ENCODE peak calls at places on chromosome 9, in seven cellular contexts. One of them, this sample, is unnamed.

GRCh38 chr9:14823800-14824199 is 86.4 kb downstream of the FREM1 start:
- DNase-seq in stimulated activated CD4-positive, alpha-beta T cell treated with anti-CD3 and anti-CD28 coated beads, Interleukin-4, amount 100 ng/mL, for 48 hours: no peak
- DNase-seq in amniotic stem cell: no peak
- DNase-seq in LHCN-M2: no peak
- DNase-seq in DMS153: no peak
- DNase-seq in kidney tubule cell: no peak
- DNase-seq in mucosa of descending colon: no peak
- DNase-seq in this sample: no peak

GRCh38 chr9:2116073-2116472 is 100.9 kb downstream of the SMARCA2 start:
- DNase-seq in kidney tubule cell: peak; percentile 6
- DNase-seq in DMS153: no peak
- DNase-seq in mucosa of descending colon: no peak
- DNase-seq in LHCN-M2: peak; percentile 32
- DNase-seq in amniotic stem cell: no peak
- DNase-seq in stimulated activated CD4-positive, alpha-beta T cell treated with anti-CD3 and anti-CD28 coated beads, Interleukin-4, amount 100 ng/mL, for 48 hours: no peak
- DNase-seq in this sample: no peak

GRCh38 chr9:77964258-77964657 is 67.4 kb downstream of the GNAQ start:
- DNase-seq in amniotic stem cell: no peak
- DNase-seq in LHCN-M2: no peak
- DNase-seq in kidney tubule cell: no peak
- DNase-seq in DMS153: no peak
- DNase-seq in mucosa of descending colon: no peak
- DNase-seq in stimulated activated CD4-positive, alpha-beta T cell treated with anti-CD3 and anti-CD28 coated beads, Interleukin-4, amount 100 ng/mL, for 48 hours: no peak
- DNase-seq in this sample: no peak

GRCh38 chr9:103242025-103242424 is 246.9 kb downstream of the CYLC2 start:
- DNase-seq in mucosa of descending colon: no peak
- DNase-seq in amniotic stem cell: no peak
- DNase-seq in DMS153: no peak
- DNase-seq in LHCN-M2: no peak
- DNase-seq in stimulated activated CD4-positive, alpha-beta T cell treated with anti-CD3 and anti-CD28 coated beads, Interleukin-4, amount 100 ng/mL, for 48 hours: no peak
- DNase-seq in kidney tubule cell: peak; percentile 29
- DNase-seq in this sample: peak; percentile 42

GRCh38 chr9:136581614-136582447 is 36.0 kb upstream of the NOTCH1 start:
- DNase-seq in stimulated activated CD4-positive, alpha-beta T cell treated with anti-CD3 and anti-CD28 coated beads, Interleukin-4, amount 100 ng/mL, for 48 hours: no peak
- DNase-seq in kidney tubule cell: no peak
- DNase-seq in mucosa of descending colon: no peak
- DNase-seq in amniotic stem cell: no peak
- DNase-seq in LHCN-M2: no peak
- DNase-seq in DMS153: no peak
- DNase-seq in this sample: no peak

GRCh38 chr9:135887585-135888050 is 19.7 kb downstream of the CAMSAP1 start:
- DNase-seq in amniotic stem cell: no peak
- DNase-seq in LHCN-M2: no peak
- DNase-seq in DMS153: no peak
- DNase-seq in mucosa of descending colon: no peak
- DNase-seq in stimulated activated CD4-positive, alpha-beta T cell treated with anti-CD3 and anti-CD28 coated beads, Interleukin-4, amount 100 ng/mL, for 48 hours: peak; percentile 32
- DNase-seq in kidney tubule cell: no peak
- DNase-seq in this sample: no peak

GRCh38 chr9:18539203-18539602 is 65.2 kb downstream of the ADAMTSL1 start:
- DNase-seq in LHCN-M2: no peak
- DNase-seq in DMS153: no peak
- DNase-seq in stimulated activated CD4-positive, alpha-beta T cell treated with anti-CD3 and anti-CD28 coated beads, Interleukin-4, amount 100 ng/mL, for 48 hours: no peak
- DNase-seq in amniotic stem cell: no peak
- DNase-seq in kidney tubule cell: no peak
- DNase-seq in mucosa of descending colon: no peak
- DNase-seq in this sample: no peak

GRCh38 chr9:32671333-32671732 is 35.9 kb upstream of the TAF1L start:
- DNase-seq in DMS153: no peak
- DNase-seq in stimulated activated CD4-positive, alpha-beta T cell treated with anti-CD3 and anti-CD28 coated beads, Interleukin-4, amount 100 ng/mL, for 48 hours: no peak
- DNase-seq in LHCN-M2: no peak
- DNase-seq in kidney tubule cell: no peak
- DNase-seq in amniotic stem cell: no peak
- DNase-seq in mucosa of descending colon: no peak
- DNase-seq in this sample: no peak

GRCh38 chr9:113515862-113516261 is 52.3 kb downstream of the RGS3 start:
- DNase-seq in LHCN-M2: no peak
- DNase-seq in kidney tubule cell: no peak
- DNase-seq in DMS153: no peak
- DNase-seq in stimulated activated CD4-positive, alpha-beta T cell treated with anti-CD3 and anti-CD28 coated beads, Interleukin-4, amount 100 ng/mL, for 48 hours: no peak
- DNase-seq in mucosa of descending colon: no peak
- DNase-seq in amniotic stem cell: no peak
- DNase-seq in this sample: no peak

GRCh38 chr9:130891699-130892502 is 4.7 kb downstream of the QRFP start:
- DNase-seq in DMS153: no peak
- DNase-seq in mucosa of descending colon: no peak
- DNase-seq in kidney tubule cell: no peak
- DNase-seq in LHCN-M2: no peak
- DNase-seq in stimulated activated CD4-positive, alpha-beta T cell treated with anti-CD3 and anti-CD28 coated beads, Interleukin-4, amount 100 ng/mL, for 48 hours: no peak
- DNase-seq in amniotic stem cell: no peak
- DNase-seq in this sample: no peak

GRCh38 chr9:110700953-110701352 is 32.4 kb downstream of the MUSK start:
- DNase-seq in LHCN-M2: peak; percentile 62
- DNase-seq in kidney tubule cell: peak; percentile 3
- DNase-seq in amniotic stem cell: peak; percentile 18
- DNase-seq in stimulated activated CD4-positive, alpha-beta T cell treated with anti-CD3 and anti-CD28 coated beads, Interleukin-4, amount 100 ng/mL, for 48 hours: no peak
- DNase-seq in DMS153: no peak
- DNase-seq in mucosa of descending colon: no peak
- DNase-seq in this sample: peak; percentile 28

This sample was measured in renal cortical epithelial cell.